ENCODE peak calls at places on chromosomes 1 and 21, in four cellular contexts. G is IMR-90, F is H9, S is H1. A is an unnamed sample.

GRCh38 chr1:40462956-40463590 is 12.8 kb downstream of the ZFP69B start:
- DNase-seq in G (no peak), S (no peak), F (no peak), A (peak; percentile 36)

GRCh38 chr1:218361298-218362065 is 16.3 kb downstream of the TGFB2 start:
- DNase-seq in S (no peak), F (no peak), G (peak; percentile 80), A (peak; percentile 60)

GRCh38 chr1:18670267-18670910 is 39.7 kb downstream of the PAX7 start:
- DNase-seq in G (no peak), S (no peak), F (no peak), A (no peak)

GRCh38 chr1:145871994-145872411 is 13.1 kb upstream of the PIAS3 start:
- DNase-seq in G (peak; percentile 46), F (peak; percentile 68), S (no peak), A (peak; percentile 60)

GRCh38 chr1:242030071-242030470 is 31.2 kb upstream of the MAP1LC3C start:
- DNase-seq in S (no peak), F (no peak), G (no peak), A (no peak)

GRCh38 chr1:99945174-99945573 is 24.6 kb upstream of the SLC35A3 start:
- DNase-seq in G (no peak), S (no peak), F (no peak), A (no peak)

GRCh38 chr1:21680918-21681317 is 11.8 kb upstream of the RAP1GAP start:
- DNase-seq in G (peak; percentile 69), F (no peak), S (no peak), A (no peak)

GRCh38 chr1:58932820-58933598 is 149.2 kb upstream of the JUN start:
- DNase-seq in G (peak; percentile 76), F (no peak), S (no peak), A (no peak)

GRCh38 chr1:81757398-81758020 is 43.2 kb upstream of the ADGRL2 start:
- DNase-seq in G (no peak), S (no peak), F (no peak), A (no peak)

DNA sequence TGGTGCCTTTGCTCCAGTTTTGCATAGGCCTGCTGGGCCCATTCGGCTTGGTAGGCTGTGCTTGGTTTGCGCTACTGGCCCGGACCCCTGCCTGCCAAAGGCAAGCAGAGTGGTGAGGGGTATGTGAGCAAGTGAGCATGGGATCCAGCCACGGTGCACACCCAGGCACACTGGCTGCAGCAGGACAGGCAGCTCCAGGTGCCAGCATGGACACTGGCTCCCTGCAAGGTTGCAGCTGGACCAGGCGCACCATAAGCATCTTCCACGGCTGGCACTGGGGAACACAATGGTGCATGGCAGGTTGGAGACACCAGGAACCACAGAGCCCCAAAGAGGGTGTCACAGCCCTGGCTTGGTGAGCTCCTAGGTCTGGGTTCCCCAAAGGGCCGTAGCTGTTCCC is 693.5 kb upstream of the PTBP2 start:
- DNase-seq in G (no peak), F (no peak), S (no peak), A (no peak)
- H3K18ac ChIP-seq in G (no peak overlapping the region), F (no peak overlapping the region), S (no peak overlapping the region), A (no peak overlapping the region)

GRCh38 chr1:201501812-201502510 is 5.0 kb downstream of the CSRP1 start:
- DNase-seq in G (no peak), F (peak; percentile 46), S (no peak), A (no peak)

GRCh38 chr1:201502511-201502857 is 4.4 kb downstream of the CSRP1 start:
- DNase-seq in G (no peak), S (no peak), F (no peak), A (no peak)

GRCh38 chr1:201500670-201501120 is 6.2 kb downstream of the CSRP1 start:
- DNase-seq in S (no peak), G (no peak), F (peak; percentile 44), A (peak; percentile 60)

GRCh38 chr1:201499795-201500669 is 6.9 kb downstream of the CSRP1 start:
- DNase-seq in G (no peak), S (no peak), F (no peak), A (no peak)

DNA sequence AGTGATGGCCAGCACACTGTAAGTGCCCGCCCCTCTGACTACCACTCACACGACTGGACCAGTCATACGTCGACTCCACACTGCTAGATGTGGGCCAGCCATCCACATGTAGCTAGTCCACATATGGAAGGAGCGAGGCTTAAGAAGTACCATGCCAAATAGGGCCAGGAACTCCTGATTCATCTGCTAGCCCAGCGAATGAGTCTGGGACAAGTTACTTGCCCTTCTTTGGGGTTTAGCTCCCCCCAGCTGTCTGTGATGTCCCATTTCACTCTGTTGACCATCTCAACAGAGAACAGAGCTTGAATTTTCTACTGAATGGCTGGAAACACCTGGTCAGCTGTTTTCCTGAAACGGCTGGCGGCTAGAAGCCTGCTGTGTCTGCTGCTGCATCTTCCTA is 5.8 kb downstream of the CSRP1 start:
- DNase-seq in S (no peak), G (peak; percentile 85), F (no peak), A (no peak)
- H3K4ac ChIP-seq in S (no peak overlapping the region), G (peak overlapping the region; percentile 85), F (no peak overlapping the region), A (no peak overlapping the region)

GRCh38 chr1:74010206-74010605 is 187.8 kb downstream of the LRRIQ3 start:
- DNase-seq in G (no peak), F (peak; percentile 24), S (no peak), A (no peak)
- H3K56ac ChIP-seq in G (no peak overlapping the region), F (no peak overlapping the region), S (no peak overlapping the region), A (no peak overlapping the region)

DNA sequence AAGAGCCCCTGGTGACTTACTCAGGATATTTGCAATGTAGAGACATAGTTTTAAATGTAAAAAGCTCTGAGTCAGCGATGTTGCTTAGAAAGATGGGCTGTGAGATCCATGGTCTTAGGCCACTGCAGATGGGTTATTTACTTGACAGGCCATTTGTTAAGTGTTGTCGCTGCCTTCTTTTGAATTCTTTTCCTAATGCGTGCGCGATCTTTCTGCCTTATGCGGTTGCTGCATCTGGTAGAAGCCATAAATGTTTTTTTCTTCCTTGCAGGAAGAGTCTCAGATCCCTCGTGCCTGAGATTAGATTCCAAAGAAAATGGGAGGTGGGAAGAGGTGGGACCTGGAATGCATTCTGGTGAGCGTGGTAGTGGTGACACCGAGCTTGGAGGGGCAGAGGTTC is 197.1 kb downstream of the HHAT start:
- DNase-seq in G (peak; percentile 46), F (no peak), S (no peak), A (no peak)
- H3K18ac ChIP-seq in G (no peak overlapping the region), F (no peak overlapping the region), S (no peak overlapping the region), A (no peak overlapping the region)

GRCh38 chr1:169882039-169882511 is 11.6 kb downstream of the SCYL3 start:
- DNase-seq in G (no peak), S (no peak), F (no peak), A (no peak)

GRCh38 chr1:169878498-169878897 is 15.2 kb downstream of the SCYL3 start:
- DNase-seq in F (no peak), G (no peak), S (no peak), A (no peak)

GRCh38 chr1:169877800-169878491 is 15.8 kb downstream of the SCYL3 start:
- DNase-seq in S (no peak), F (no peak), G (peak; percentile 81), A (no peak)

GRCh38 chr1:169874229-169874628 is 19.5 kb downstream of the SCYL3 start:
- DNase-seq in S (no peak), G (peak; percentile 84), F (no peak), A (no peak)

DNA sequence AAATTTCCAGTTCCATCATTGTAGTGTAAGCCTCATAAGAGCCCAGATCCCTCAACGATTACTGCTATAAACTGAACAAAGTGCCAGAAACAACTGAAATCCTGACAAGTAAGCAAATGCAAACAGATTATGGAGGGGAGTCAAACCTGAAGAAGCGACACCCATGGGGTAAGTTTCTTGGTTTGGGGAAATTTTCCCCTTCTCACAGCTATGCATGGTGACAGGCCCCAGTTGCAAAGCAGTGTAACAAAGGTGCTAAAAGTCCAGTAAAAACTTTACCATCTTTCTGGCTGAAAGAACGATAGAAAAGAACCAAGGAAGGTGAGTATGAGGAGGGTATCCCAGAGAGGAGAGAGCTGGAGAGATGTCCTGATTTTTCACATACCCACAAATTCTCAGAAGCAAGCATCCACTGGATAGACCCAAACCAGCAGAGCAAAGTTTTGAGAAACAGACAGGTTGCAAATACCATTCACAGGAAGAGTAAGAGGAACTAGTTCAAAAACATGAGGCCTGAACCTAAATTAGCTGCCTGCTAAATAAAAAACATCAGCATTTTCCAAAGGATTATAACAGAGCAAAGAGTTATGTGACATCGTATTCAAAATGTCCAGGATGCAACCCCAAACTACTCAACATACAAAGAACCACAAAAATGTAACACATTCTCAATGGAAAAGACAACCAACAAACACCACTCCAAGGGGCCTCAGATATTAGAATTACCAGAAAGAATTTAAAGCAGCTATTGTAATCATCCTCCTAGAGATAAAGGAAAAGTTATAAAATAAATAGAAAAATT is 14.5 kb downstream of the SCYL3 start:
- DNase-seq in G (no peak), F (no peak), S (no peak), A (peak; percentile 25)
- H3K4ac ChIP-seq in G (no peak overlapping the region), F (no peak overlapping the region), S (no peak overlapping the region), A (no peak overlapping the region)

GRCh38 chr1:106278706-106279105 is 777.8 kb upstream of the PRMT6 start:
- DNase-seq in S (no peak), F (no peak), G (no peak), A (no peak)

GRCh38 chr1:106276856-106277255 is 779.6 kb upstream of the PRMT6 start:
- DNase-seq in G (no peak), F (no peak), S (no peak), A (no peak)

DNA sequence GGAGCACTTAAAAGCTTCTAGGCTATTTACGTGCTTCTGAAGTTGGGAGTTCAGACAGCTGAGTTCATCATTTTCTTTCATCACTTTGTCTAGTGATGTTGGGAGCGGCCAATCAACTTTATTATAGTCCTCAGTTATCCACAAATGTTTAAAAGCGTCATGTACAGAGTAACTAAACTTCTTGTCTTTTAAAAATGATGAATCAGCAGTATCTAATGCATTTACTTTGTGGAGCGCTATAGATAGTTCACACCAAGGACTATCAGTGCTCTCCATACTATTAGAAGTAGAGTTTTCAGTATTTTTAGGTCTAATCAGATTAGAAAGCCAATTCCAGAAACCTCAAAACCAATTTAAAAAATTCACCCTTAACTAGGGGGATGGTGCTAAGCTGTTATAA is 778.7 kb upstream of the PRMT6 start:
- DNase-seq in F (no peak), S (no peak), G (no peak), A (no peak)
- H3K56ac ChIP-seq in F (no peak overlapping the region), S (no peak overlapping the region), G (no peak overlapping the region), A (no peak overlapping the region)

GRCh38 chr1:248906741-248907661 is 966 bp downstream of the PGBD2 start:
- DNase-seq in F (no peak), S (no peak), G (peak; percentile 25), A (no peak)
- H3K18ac ChIP-seq in F (peak overlapping the region; percentile 95), S (peak overlapping the region; percentile 53), G (peak overlapping the region; percentile 98), A (peak overlapping the region; percentile 44)

DNA sequence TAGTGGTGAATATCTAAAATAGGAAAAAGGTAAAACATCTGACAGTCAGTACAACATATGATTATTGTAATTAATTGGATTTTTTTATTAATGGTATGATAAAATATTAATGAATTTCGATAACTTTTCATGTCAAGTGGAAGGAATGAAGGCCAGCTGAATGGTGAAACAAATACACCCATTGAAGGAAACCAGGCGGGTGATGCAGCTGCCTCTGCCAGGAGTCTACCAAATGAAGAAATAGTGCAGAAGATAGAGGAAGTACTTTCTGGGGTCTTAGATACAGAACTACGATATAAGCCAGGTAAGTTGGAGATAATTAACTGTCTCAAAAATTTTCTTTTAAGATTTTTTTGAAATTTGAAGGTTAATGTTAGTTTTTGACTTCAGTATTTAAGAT is 3.2 kb downstream of the SON start:
- DNase-seq in F (no peak), S (no peak), G (no peak), A (no peak)
- H3K4ac ChIP-seq in F (no peak overlapping the region), S (no peak overlapping the region), G (no peak overlapping the region), A (no peak overlapping the region)